ENCODE peak calls at places on chromosomes 7 and 10, in four cellular contexts. V is K562, Y is WTC11, C is HepG2. A is an unnamed sample.

GRCh38 chr7:37901236-37901827 is 15.3 kb downstream of the SFRP4 start:
- DNase-seq in Y (no peak), C (peak; percentile 56), V (peak; percentile 37), A (peak; percentile 47)

GRCh38 chr10:110006358-110007170 is 1.2 kb upstream of the ADD3 start:
- DNase-seq in C (peak; percentile 21), V (peak; percentile 14), Y (no peak), A (peak; percentile 16)

GRCh38 chr7:92754756-92755581 is 81.4 kb downstream of the CDK6 start:
- DNase-seq in V (peak; percentile 15), C (no peak), Y (no peak), A (peak; percentile 45)

GRCh38 chr7:128172963-128173362 is 68.1 kb upstream of the LEP start:
- DNase-seq in C (no peak), Y (no peak), V (no peak), A (no peak)

GRCh38 chr10:78594938-78595645 is 473.7 kb upstream of the ZMIZ1 start:
- DNase-seq in V (no peak), Y (no peak), C (no peak), A (no peak)

GRCh38 chr10:95814011-95814727 is 58.2 kb downstream of the ENTPD1 start:
- DNase-seq in C (peak; percentile 76), V (no peak), Y (no peak), A (no peak)

GRCh38 chr7:4099651-4100050 is 582.4 kb upstream of the FOXK1 start:
- DNase-seq in V (no peak), C (no peak), Y (no peak), A (no peak)

GRCh38 chr10:132065491-132066105 is at the start of gene JAKMIP3:
- DNase-seq in V (no peak), C (peak; percentile 72), Y (peak; percentile 64), A (no peak)

GRCh38 chr10:104327745-104328635 is 10.3 kb downstream of the ITPRIP start:
- DNase-seq in V (no peak), Y (no peak), C (peak; percentile 28), A (no peak)

GRCh38 chr7:140003913-140004382 is 58.8 kb downstream of the PARP12 start:
- DNase-seq in V (peak; percentile 84), Y (peak; percentile 49), C (peak; percentile 43), A (peak; percentile 67)

GRCh38 chr10:124448696-124449169 is 1.1 kb downstream of the NKX1-2 start:
- DNase-seq in V (no peak), Y (peak; percentile 55), C (no peak), A (peak; percentile 54)

GRCh38 chr10:29588640-29589421 is 45.9 kb downstream of the SVIL start:
- DNase-seq in V (no peak), C (no peak), Y (no peak), A (no peak)

GRCh38 chr7:74183653-74184450 is 9.7 kb downstream of the EIF4H start:
- DNase-seq in C (peak; percentile 54), V (peak; percentile 43), Y (peak; percentile 35), A (peak; percentile 49)

GRCh38 chr7:147296986-147297385 is 1180.4 kb downstream of the CNTNAP2 start:
- DNase-seq in C (no peak), V (no peak), Y (no peak), A (no peak)

GRCh38 chr7:94980418-94981142 is 73.2 kb downstream of the PPP1R9A start:
- DNase-seq in C (peak; percentile 94), Y (no peak), V (no peak), A (no peak)

GRCh38 chr10:42593284-42593683 is 45.1 kb downstream of the ZNF33B start:
- DNase-seq in C (no peak), V (no peak), Y (no peak), A (no peak)

GRCh38 chr7:77309714-77310220 is 106.4 kb downstream of the GSAP start:
- DNase-seq in C (no peak), V (no peak), Y (no peak), A (no peak)

GRCh38 chr7:106450716-106451115 is 165.9 kb upstream of the NAMPT start:
- DNase-seq in Y (no peak), C (no peak), V (no peak), A (no peak)

GRCh38 chr7:154769527-154769926 is 233.4 kb downstream of the PAXIP1 start:
- DNase-seq in V (no peak), C (no peak), Y (no peak), A (no peak)

GRCh38 chr7:107196834-107197610 is 28.2 kb downstream of the HBP1 start:
- DNase-seq in C (no peak), V (no peak), Y (no peak), A (no peak)

GRCh38 chr10:114715171-114715670 is 57.1 kb upstream of the ABLIM1 start:
- DNase-seq in C (no peak), Y (no peak), V (no peak), A (no peak)

GRCh38 chr7:149872419-149873073 is 1.2 kb upstream of the ATP6V0E2 start:
- DNase-seq in V (peak; percentile 91), Y (peak; percentile 49), C (peak; percentile 81), A (peak; percentile 96)

GRCh38 chr7:88306590-88307048 is at the start of gene STEAP4:
- DNase-seq in Y (peak; percentile 71), V (no peak), C (no peak), A (no peak)

GRCh38 chr7:128108641-128109423 is 77.6 kb upstream of the LRRC4 start:
- DNase-seq in V (no peak), Y (no peak), C (no peak), A (no peak)

GRCh38 chr10:11329055-11329673 is 282.3 kb downstream of the USP6NL start:
- DNase-seq in Y (no peak), C (no peak), V (no peak), A (no peak)

GRCh38 chr10:99658622-99659030 is 683 bp upstream of the ENTPD7 start:
- DNase-seq in C (peak; percentile 39), V (peak; percentile 27), Y (peak; percentile 15), A (peak; percentile 31)

GRCh38 chr10:112335866-112336265 is 38.0 kb upstream of the ACSL5 start:
- DNase-seq in V (no peak), C (peak; percentile 43), Y (no peak), A (no peak)

GRCh38 chr10:101241840-101242707 is 12.8 kb upstream of the LBX1 start:
- DNase-seq in C (no peak), Y (no peak), V (no peak), A (no peak)

GRCh38 chr7:139476139-139476538 is 7.3 kb downstream of the KLRG2 start:
- DNase-seq in C (no peak), V (no peak), Y (no peak), A (no peak)

GRCh38 chr10:70954373-70954772 is 66.0 kb upstream of the PCBD1 start:
- DNase-seq in V (no peak), C (no peak), Y (no peak), A (peak; percentile 83)

GRCh38 chr10:66627156-66627555 is 298.7 kb upstream of the LRRTM3 start:
- DNase-seq in Y (peak; percentile 16), V (no peak), C (peak; percentile 34), A (peak; percentile 27)

GRCh38 chr7:27094304-27095049 is 1.3 kb downstream of the HOXA1 start:
- DNase-seq in C (no peak), V (no peak), Y (no peak), A (no peak)

GRCh38 chr10:68230268-68230667 is 1.6 kb downstream of the ATOH7 start:
- DNase-seq in C (no peak), V (no peak), Y (no peak), A (no peak)

GRCh38 chr7:123537026-123537642 is 2.7 kb upstream of the IQUB start:
- DNase-seq in C (peak; percentile 13), Y (no peak), V (no peak), A (no peak)

GRCh38 chr7:68963547-68963946 is 634.7 kb upstream of the AUTS2 start:
- DNase-seq in C (no peak), V (no peak), Y (no peak), A (no peak)
- TF ChIP-seq FOXJ3 in C (no peak), V (no peak), Y (no peak), A (no peak)

GRCh38 chr7:11609071-11609470 is 222.9 kb downstream of the THSD7A start:
- DNase-seq in V (no peak), C (no peak), Y (no peak), A (no peak)
- TF ChIP-seq FOXJ3 in V (no peak), C (no peak), Y (no peak), A (no peak)

DNA sequence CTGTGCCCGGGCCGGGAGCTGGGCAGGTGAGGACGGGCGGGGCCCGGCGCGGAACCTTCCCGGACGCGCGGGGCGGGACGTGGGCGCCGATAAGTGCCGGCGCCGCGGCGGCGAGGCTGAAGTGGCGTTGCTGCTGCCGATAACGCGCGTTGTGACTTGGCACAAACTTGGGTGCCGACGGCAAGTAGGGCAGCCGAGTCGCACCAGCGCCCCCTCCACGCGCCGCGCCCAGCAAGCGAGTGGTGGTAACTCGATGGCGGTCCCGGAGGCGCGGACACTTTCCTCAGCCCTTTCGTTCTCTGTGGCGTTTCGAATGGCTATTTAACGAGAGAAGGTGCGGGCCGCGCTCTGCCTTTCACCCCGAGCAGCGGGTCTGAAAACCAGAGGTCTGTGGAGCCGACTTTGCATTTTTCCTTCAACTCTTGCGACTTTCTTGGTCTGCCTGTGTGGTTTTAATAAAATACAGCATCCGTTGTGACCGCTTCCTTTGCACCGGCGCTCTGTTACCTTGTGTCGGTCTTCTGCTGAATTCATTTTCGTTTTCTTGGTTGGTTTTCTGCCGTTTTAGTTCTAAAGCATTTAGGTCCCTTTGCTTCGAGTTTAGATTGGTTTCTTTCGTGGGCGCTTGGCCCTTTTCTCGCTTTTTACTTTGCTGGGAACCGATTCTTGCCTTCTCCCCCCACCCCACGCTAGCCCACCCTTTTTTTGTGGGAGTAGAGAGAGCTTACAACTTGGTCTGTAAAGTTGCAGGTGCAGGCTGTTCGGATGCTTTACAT is 704 bp downstream of the STK17A start:
- DNase-seq in V (no peak), C (peak; percentile 25), Y (peak; percentile 53), A (peak; percentile 76)
- TF ChIP-seq FOXJ3 in V (no peak), C (no peak), Y (no peak), A (no peak)

DNA sequence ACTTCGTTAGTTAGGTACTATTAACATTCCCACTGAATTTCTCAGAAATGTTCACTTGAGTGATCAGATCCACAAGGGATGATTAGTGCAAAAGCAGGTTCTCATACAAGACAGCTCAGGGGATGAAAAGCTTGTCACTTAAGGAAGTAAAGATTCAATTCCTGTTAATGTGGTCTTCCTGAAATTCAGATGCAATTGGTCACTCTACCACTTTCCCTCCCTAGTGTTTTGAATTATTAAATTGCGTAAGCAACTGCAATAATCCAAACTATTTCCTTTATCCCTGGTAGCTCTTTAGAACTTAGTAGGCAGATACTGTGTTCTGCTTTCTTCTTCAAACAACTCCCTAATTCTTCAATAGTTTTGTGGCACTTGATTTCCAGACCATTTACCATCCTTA is 121.4 kb downstream of the MAGI2 start:
- DNase-seq in C (no peak), V (no peak), Y (no peak), A (no peak)
- TF ChIP-seq FOXJ3 in C (no peak), V (no peak), Y (no peak), A (no peak)

GRCh38 chr7:42575161-42575560 is 336.7 kb downstream of the C7orf25 start:
- DNase-seq in Y (no peak), C (no peak), V (no peak), A (no peak)
- TF ChIP-seq FOXJ3 in Y (no peak), C (no peak), V (no peak), A (no peak)

GRCh38 chr10:120505056-120505455 is 48.0 kb downstream of the PLPP4 start:
- DNase-seq in V (no peak), Y (peak; percentile 38), C (no peak), A (no peak)

GRCh38 chr10:120507175-120507574 is 50.1 kb downstream of the PLPP4 start:
- DNase-seq in V (no peak), C (no peak), Y (no peak), A (no peak)

GRCh38 chr10:120506674-120507073 is 49.6 kb downstream of the PLPP4 start:
- DNase-seq in V (no peak), C (no peak), Y (no peak), A (no peak)

GRCh38 chr10:120505866-120506265 is 48.8 kb downstream of the PLPP4 start:
- DNase-seq in C (no peak), Y (no peak), V (no peak), A (no peak)

GRCh38 chr10:120503695-120504094 is 46.7 kb downstream of the PLPP4 start:
- DNase-seq in Y (no peak), C (no peak), V (no peak), A (peak; percentile 37)
- TF ChIP-seq FOXJ3 in Y (no peak), C (no peak), V (no peak), A (no peak)

A was measured in SK-N-SH.